ENCODE peak calls at places on chromosomes 7 and 10, in four cellular contexts. B is H9, S is fibroblast of lung, E is GM23248. L is an unnamed sample. For H3K9me3, the result is how much of the 10 kb centered on the place peaks cover.

GRCh38 chr10:34168429-34168828 is 646.7 kb downstream of the PARD3 start:
- DNase-seq in B (no peak), S (no peak), E (no peak), L (no peak)

GRCh38 chr7:55565693-55566092 is 6.6 kb downstream of the VOPP1 start:
- DNase-seq in B (no peak), S (peak), E (no peak), L (no peak)

GRCh38 chr7:6533893-6534804 is 17.1 kb downstream of the GRID2IP start:
- DNase-seq in B (no peak), S (no peak), E (no peak), L (no peak)

GRCh38 chr7:55794527-55794926 is 68.0 kb downstream of the SEPTIN14 start:
- DNase-seq in B (no peak), S (no peak), E (peak), L (no peak)

GRCh38 chr10:51920672-51921071 is 221.3 kb upstream of the CSTF2T start:
- DNase-seq in B (no peak), S (no peak), E (no peak), L (no peak)

GRCh38 chr7:41579961-41580935 is 122.6 kb downstream of the INHBA start:
- DNase-seq in B (no peak), S (peak), E (peak), L (no peak)

GRCh38 chr7:155372782-155373358 is 75.2 kb downstream of the INSIG1 start:
- DNase-seq in B (no peak), S (no peak), E (no peak), L (no peak)

GRCh38 chr10:124377101-124377500 is 41.6 kb downstream of the OAT start:
- DNase-seq in B (no peak), S (no peak), E (no peak), L (no peak)

GRCh38 chr10:5501976-5502902 is 2.9 kb upstream of the CALML5 start:
- DNase-seq in B (no peak), S (no peak), E (no peak), L (no peak)

GRCh38 chr10:133201151-133201947 is 28.7 kb upstream of the UTF1 start:
- DNase-seq in B (no peak), S (no peak), E (no peak), L (no peak)

GRCh38 chr10:19651549-19651948 is 164.7 kb upstream of the PLXDC2 start:
- DNase-seq in B (no peak), S (peak), E (peak), L (no peak)

GRCh38 chr10:49089789-49090595 is 25.3 kb downstream of the VSTM4 start:
- DNase-seq in B (no peak), S (peak), E (peak), L (no peak)

GRCh38 chr7:13641699-13642098 is 347.8 kb downstream of the ETV1 start:
- DNase-seq in B (no peak), S (peak), E (peak), L (no peak)

GRCh38 chr10:2143213-2143882 is 406.0 kb upstream of the ADARB2 start:
- DNase-seq in B (no peak), S (no peak), E (no peak), L (no peak)

GRCh38 chr7:79709574-79710409 is 256.3 kb upstream of the MAGI2 start:
- DNase-seq in B (no peak), S (peak), E (peak), L (no peak)

GRCh38 chr10:14259696-14260595 is 70.8 kb downstream of the FRMD4A start:
- DNase-seq in B (no peak), S (peak), E (no peak), L (no peak)

GRCh38 chr10:125068406-125068805 is 92.0 kb downstream of the CTBP2 start:
- DNase-seq in B (no peak), S (no peak), E (no peak), L (no peak)

GRCh38 chr7:423312-424260 is 96.1 kb downstream of the PDGFA start:
- DNase-seq in B (no peak), S (no peak), E (no peak), L (no peak)

GRCh38 chr10:47164126-47164799 is 135.7 kb upstream of the GDF10 start:
- DNase-seq in B (no peak), S (peak), E (peak), L (no peak)

GRCh38 chr7:55144333-55144954 is 125.6 kb downstream of the EGFR start:
- DNase-seq in B (peak), S (no peak), E (no peak), L (peak)

GRCh38 chr7:118573065-118573464 is 348.6 kb downstream of the ANKRD7 start:
- DNase-seq in B (no peak), S (peak), E (no peak), L (no peak)

GRCh38 chr10:64346391-64346790 is 825.2 kb downstream of the REEP3 start:
- DNase-seq in B (no peak), S (no peak), E (no peak), L (no peak)

GRCh38 chr10:97895915-97896314 is 46.3 kb downstream of the GOLGA7B start:
- DNase-seq in B (no peak), S (no peak), E (no peak), L (no peak)

GRCh38 chr7:51326646-51327286 is 10.2 kb upstream of the COBL start:
- DNase-seq in B (peak), S (no peak), E (no peak), L (no peak)

GRCh38 chr10:17335065-17335464 is 107.0 kb downstream of the VIM start:
- DNase-seq in B (no peak), S (peak), E (peak), L (no peak)

GRCh38 chr10:110647136-110647430 is 2.9 kb downstream of the RBM20 start:
- DNase-seq in B (no peak), S (no peak), E (no peak), L (no peak)

GRCh38 chr10:122461367-122461728 is at the start of gene HTRA1:
- DNase-seq in B (peak), S (peak), E (peak), L (no peak)

GRCh38 chr10:121490906-121491519 is 107.2 kb downstream of the FGFR2 start:
- DNase-seq in B (no peak), S (peak), E (peak), L (no peak)

GRCh38 chr7:30238721-30239441 is 45.5 kb upstream of the ZNRF2 start:
- DNase-seq in B (no peak), S (peak), E (peak), L (peak)

GRCh38 chr10:5600908-5601307 is 65.5 kb downstream of the ASB13 start:
- DNase-seq in B (no peak), S (no peak), E (no peak), L (no peak)

GRCh38 chr7:104985259-104985617 is 28.8 kb upstream of the KMT2E start:
- DNase-seq in B (no peak), S (no peak), E (no peak), L (no peak)

GRCh38 chr10:11871470-11871869 is 48.3 kb downstream of the PROSER2 start:
- DNase-seq in B (no peak), S (peak), E (no peak), L (no peak)

GRCh38 chr7:29237483-29237882 is 42.9 kb downstream of the CHN2 start:
- DNase-seq in B (no peak), S (no peak), E (peak), L (no peak)

GRCh38 chr10:7181416-7181815 is 229.4 kb downstream of the SFMBT2 start:
- DNase-seq in B (no peak), S (no peak), E (no peak), L (no peak)

DNA sequence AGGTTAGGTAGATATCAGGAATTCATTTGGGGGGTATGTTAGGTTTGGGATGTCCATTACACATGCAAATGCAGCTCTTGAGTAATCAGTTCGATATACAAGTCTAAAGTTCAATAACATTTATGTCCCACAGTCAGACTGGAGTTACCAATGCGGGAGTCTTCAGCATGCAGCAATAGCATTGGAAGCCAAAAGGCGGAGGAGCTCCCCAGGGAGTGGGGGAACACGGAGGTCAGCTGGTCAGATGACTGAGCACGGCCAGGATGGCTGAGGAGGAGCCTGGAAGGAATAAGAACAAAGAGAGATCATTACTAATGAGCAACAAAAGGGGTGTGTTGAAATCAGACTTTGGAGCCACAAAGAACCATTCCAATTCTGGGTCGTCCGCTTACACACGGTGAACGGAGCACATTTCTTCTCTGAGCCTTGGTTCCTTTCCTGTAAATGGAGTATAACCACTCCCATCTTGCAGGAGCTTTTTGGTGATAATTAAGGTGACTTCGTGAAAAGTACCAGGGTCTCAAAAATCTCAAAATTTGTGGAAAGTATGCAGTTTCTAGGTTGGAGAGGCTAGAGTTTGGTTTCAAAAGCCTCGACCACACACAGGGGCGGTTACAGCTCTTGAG is 472 bp upstream of the ZNF22 start:
- DNase-seq in B (no peak), S (peak), E (peak), L (no peak)
- H2AFZ ChIP-seq in B (peak), S (peak), E (peak), L (peak)

DNA sequence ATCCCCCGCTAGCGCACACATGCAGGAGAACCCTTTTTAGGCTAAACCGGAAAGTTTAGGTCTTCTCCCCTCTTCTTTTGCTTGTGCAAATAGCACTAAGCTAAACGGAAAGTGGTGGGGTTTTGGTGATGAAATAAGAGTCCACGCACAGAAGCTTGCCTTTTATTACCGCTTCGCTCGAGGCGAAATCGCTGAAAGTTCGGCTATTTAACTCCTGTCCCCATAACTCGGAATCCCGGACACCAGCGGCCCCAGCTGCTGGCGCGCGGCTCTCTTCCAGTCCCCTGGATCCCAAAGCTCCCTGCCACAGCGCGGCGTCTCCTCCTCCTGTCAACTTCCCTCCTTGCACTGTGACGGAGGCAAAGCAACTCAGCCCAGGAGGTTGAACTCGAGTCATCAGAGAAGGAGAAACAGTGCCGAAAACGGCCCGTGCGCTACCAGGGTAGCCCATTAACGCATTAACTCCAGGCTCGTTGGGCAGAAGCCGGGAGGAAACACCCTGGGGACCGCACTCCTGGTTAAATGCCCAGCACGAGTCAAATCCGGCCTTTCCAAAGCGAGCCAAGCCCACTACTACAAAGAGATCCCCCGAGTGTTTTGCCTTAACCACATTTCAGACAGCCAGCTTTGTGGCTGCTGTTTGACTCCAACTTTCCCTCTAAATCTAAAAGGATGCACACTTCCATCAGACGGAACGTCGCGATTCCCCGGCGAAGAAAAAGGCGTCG is 1.3 kb downstream of the SEMA3D start:
- DNase-seq in B (peak), S (peak), E (peak), L (no peak)
- H3K9ac ChIP-seq in B (peak), S (no peak), E (peak), L (no peak)

GRCh38 chr7:158296798-158297104 is 290.9 kb downstream of the PTPRN2 start:
- DNase-seq in B (peak), S (no peak), E (no peak), L (no peak)
- H3K9me3 ChIP-seq in B (under half), S (under half), E (under half), L (under half)

DNA sequence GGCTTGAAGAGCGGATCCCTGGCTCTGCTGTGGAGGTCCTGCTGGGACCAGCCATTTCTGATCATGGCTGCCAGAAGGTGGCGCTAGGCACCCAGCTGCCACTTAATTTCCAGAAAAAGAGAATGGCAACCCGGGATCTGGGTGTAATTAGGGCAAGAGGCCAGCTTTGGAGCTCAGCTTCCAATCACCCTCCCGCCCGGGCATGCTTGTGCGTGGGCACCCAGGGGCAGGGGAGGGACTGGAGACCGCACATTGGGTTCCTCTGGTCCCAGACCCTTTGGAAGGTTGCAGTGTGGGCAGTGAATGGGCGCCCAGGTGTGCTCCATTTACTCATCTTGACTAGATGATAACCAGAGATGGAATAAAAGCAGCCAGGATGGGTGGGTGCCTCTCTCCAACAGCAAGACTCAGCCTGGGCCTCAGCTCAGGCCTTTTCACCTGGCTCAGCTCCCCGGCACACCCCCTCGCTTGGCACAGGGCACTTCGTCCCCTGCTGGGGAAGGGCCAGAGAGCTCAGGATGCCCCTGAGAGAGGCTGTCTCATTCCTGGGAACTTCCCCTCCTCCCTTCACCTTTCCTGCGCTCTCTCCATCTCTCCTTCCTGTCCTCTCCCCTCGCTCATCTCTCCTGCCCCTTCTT is 14.7 kb downstream of the FAM241B start:
- DNase-seq in B (peak), S (peak), E (peak), L (peak)
- H2AFZ ChIP-seq in B (no peak), S (no peak), E (no peak), L (no peak)

DNA sequence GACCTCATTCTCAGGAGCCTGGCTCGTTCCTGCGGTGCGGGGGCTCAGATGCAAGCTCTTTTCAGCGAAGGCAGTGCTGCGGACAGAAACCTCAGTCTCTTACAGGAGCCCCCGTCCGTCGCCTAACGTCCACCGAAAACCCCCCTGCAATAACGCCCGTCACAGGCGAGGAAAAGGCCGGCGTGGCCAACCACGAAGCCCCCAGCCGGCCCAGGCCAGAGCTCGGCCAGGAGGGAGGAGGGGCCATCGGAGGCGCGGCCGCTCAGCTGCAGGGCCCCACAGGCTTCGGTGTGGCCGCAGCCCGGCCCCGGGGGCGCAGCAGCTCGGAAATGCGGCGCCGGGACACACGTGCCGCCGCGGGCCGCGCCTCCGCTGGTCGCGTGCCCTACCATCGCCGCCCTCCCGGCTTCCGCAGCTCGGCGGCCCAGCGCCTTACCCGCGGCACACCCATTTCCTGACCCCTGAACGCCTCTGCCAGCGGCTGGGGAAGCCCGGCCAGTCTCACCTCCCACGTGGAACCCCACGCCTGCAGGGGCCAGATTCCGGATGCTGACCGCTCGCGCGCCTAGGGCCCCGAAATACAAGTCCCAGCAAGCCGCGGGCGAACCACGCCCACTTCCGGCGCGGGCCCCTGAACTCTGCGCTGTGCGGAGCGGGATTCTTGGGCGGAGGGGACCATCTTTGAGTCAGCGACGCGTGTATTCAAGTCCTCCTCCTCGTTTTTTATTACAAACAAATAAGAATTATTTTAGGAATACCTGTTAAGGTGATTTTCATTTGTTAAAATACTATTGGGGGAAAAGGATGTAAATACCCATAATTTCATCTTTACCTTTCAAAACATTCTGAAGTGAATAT is at the start of gene ZNF239:
- DNase-seq in B (peak), S (peak), E (peak), L (peak)
- H3K9ac ChIP-seq in B (peak), S (peak), E (peak), L (peak)

GRCh38 chr10:45404087-45404769 is 30.2 kb downstream of the ALOX5 start:
- DNase-seq in B (no peak), S (no peak), E (peak), L (no peak)
- H3K9me3 ChIP-seq in B (under half), S (under half), E (under half), L (under half)

GRCh38 chr7:84161398-84161797 is 33.2 kb downstream of the SEMA3A start:
- DNase-seq in B (no peak), S (no peak), E (no peak), L (no peak)
- H2AFZ ChIP-seq in B (no peak), S (no peak), E (no peak), L (no peak)

GRCh38 chr10:127888526-127889312 is 4.0 kb downstream of the CLRN3 start:
- DNase-seq in B (no peak), S (no peak), E (no peak), L (no peak)
- H3K9ac ChIP-seq in B (no peak), S (no peak), E (no peak), L (no peak)

GRCh38 chr7:22464299-22464698 is 35.7 kb downstream of the STEAP1B start:
- DNase-seq in B (no peak), S (no peak), E (no peak), L (no peak)

GRCh38 chr7:22457471-22457870 is 42.5 kb downstream of the STEAP1B start:
- DNase-seq in B (no peak), S (no peak), E (no peak), L (no peak)

DNA sequence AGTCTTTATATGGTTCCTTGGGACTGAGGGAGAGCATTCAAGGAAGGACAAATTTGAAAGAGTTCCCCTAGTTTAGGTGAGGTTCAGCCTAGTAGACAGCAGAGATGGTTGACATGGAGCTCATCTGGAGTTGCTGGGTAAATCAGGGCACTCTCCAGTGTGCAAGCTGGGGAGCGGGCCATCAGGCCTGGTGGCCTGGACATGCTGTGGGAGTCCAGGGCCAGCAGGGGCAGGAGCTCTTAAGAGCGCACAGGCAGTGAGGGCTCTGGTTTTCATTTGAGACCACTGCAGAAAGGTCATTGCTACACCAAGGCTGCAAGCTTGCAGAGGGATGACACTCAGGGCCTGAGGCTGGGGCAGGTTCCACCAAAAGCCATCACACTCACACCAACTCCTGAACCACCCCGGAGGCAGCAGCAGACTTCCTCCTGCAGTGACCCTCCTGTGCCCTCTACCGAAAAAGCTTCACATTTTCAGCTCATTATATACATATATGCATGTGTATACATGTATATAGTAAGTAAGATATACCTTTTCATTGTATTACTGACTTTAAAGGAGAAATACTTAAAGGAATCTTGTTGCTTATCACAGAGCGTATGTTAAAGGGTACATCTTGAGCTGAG is 39.5 kb downstream of the STEAP1B start:
- DNase-seq in B (no peak), S (no peak), E (no peak), L (no peak)
- H3K9me3 ChIP-seq in B (under half), S (under half), E (under half), L (under half)